ENCODE peak calls at places on chromosomes 1 and 21, in eight cellular contexts. V is uterus, H is upper lobe of right lung, U is left ventricle myocardium inferior, P is ovary, C is GM23248, E is psoas muscle, D is esophagus muscularis mucosa. K is an unnamed sample.

GRCh38 chr1:29772584-29772983 is 536.3 kb downstream of the PTPRU start:
- DNase-seq in D (peak; percentile 83), E (no peak), P (no peak), H (no peak), U (no peak), C (no peak), V (no peak), K (no peak)

GRCh38 chr21:32712043-32712442 is 15.8 kb downstream of the SYNJ1 start:
- DNase-seq in D (no peak), C (no peak), E (no peak), U (no peak), H (no peak), P (no peak), V (no peak), K (no peak)

GRCh38 chr1:16224472-16224871 is 12.0 kb upstream of the ARHGEF19 start:
- DNase-seq in H (no peak), D (no peak), V (no peak), C (no peak), U (no peak), E (no peak), P (no peak), K (no peak)

GRCh38 chr1:152519876-152520275 is 5.6 kb downstream of the CRCT1 start:
- DNase-seq in H (no peak), V (no peak), C (no peak), D (peak; percentile 77), P (no peak), U (no peak), E (no peak), K (no peak)

GRCh38 chr1:192732787-192733186 is 76.1 kb upstream of the RGS2 start:
- DNase-seq in E (no peak), H (no peak), V (no peak), P (no peak), D (no peak), U (no peak), C (no peak), K (no peak)

GRCh38 chr1:47578862-47579419 is 141.1 kb downstream of the FOXD2 start:
- DNase-seq in P (no peak), C (no peak), V (no peak), U (no peak), D (no peak), H (no peak), E (no peak), K (no peak)

GRCh38 chr1:62230724-62231123 is 36.1 kb downstream of the L1TD1 start:
- DNase-seq in D (no peak), H (no peak), E (no peak), P (no peak), V (no peak), C (peak; percentile 95), U (no peak), K (no peak)

GRCh38 chr21:40765771-40766170 is 81.2 kb downstream of the DSCAM start:
- DNase-seq in D (no peak), E (no peak), P (no peak), C (no peak), V (no peak), H (no peak), U (no peak), K (no peak)

GRCh38 chr1:154534263-154534844 is 24.1 kb downstream of the UBE2Q1 start:
- DNase-seq in E (no peak), V (no peak), C (no peak), H (no peak), U (no peak), P (no peak), D (no peak), K (peak; percentile 50)

GRCh38 chr1:102834688-102835320 is 273.5 kb downstream of the COL11A1 start:
- DNase-seq in P (no peak), E (no peak), V (no peak), D (no peak), U (no peak), C (peak; percentile 73), H (no peak), K (no peak)

GRCh38 chr1:24489674-24490073 is 13.0 kb upstream of the RCAN3 start:
- DNase-seq in H (no peak), U (no peak), P (no peak), D (no peak), C (no peak), E (no peak), V (no peak), K (no peak)

GRCh38 chr1:24484208-24484607 is 18.4 kb upstream of the RCAN3 start:
- DNase-seq in V (no peak), P (no peak), U (no peak), D (no peak), C (no peak), H (no peak), E (no peak), K (no peak)

GRCh38 chr1:24490101-24490781 is 12.4 kb upstream of the RCAN3 start:
- DNase-seq in E (no peak), C (no peak), D (no peak), U (no peak), V (no peak), H (no peak), P (no peak), K (no peak)

GRCh38 chr1:24486296-24487065 is 16.2 kb upstream of the RCAN3 start:
- DNase-seq in V (no peak), C (no peak), E (no peak), D (no peak), U (no peak), H (no peak), P (no peak), K (no peak)

GRCh38 chr1:24487455-24487854 is 15.2 kb upstream of the RCAN3 start:
- DNase-seq in C (no peak), E (no peak), P (no peak), V (no peak), U (no peak), D (no peak), H (no peak), K (no peak)
- H3K4me1 ChIP-seq in C (no peaks in the 10 kb centered on the region), E (no peaks in the 10 kb centered on the region), P (no peaks in the 10 kb centered on the region), V (no peaks in the 10 kb centered on the region), U (no peaks in the 10 kb centered on the region), D (no peaks in the 10 kb centered on the region), H (no peaks in the 10 kb centered on the region), K (no peaks in the 10 kb centered on the region)

GRCh38 chr1:248045209-248045608 is 1.4 kb upstream of the OR2L3 start:
- DNase-seq in H (no peak), E (no peak), C (no peak), P (no peak), D (no peak), U (no peak), V (no peak), K (no peak)

GRCh38 chr1:248046536-248046935 is at the start of gene OR2L3:
- DNase-seq in H (no peak), D (no peak), E (no peak), U (no peak), C (no peak), P (no peak), V (no peak), K (no peak)

GRCh38 chr1:248047008-248047407 is 372 bp downstream of the OR2L3 start:
- DNase-seq in C (no peak), E (no peak), V (no peak), D (no peak), P (no peak), U (no peak), H (no peak), K (no peak)
- H3K27me3 ChIP-seq in C (no peaks in the 10 kb centered on the region), E (no peaks in the 10 kb centered on the region), V (no peaks in the 10 kb centered on the region), D (no peaks in the 10 kb centered on the region), P (no peaks in the 10 kb centered on the region), U (no peaks in the 10 kb centered on the region), H (no peaks in the 10 kb centered on the region), K (no peaks in the 10 kb centered on the region)

GRCh38 chr1:207754942-207755689 is 3.3 kb downstream of the CD46 start:
- DNase-seq in C (no peak), U (no peak), E (no peak), V (no peak), H (no peak), P (no peak), D (no peak), K (no peak)
- H3K27ac ChIP-seq in C (no peak overlapping the region), U (no peak overlapping the region), E (no peak overlapping the region), V (no peak overlapping the region), H (peak overlapping the region; percentile 33), P (no peak overlapping the region), D (no peak overlapping the region), K (no peak overlapping the region)

GRCh38 chr1:93675931-93676330 is 5.7 kb downstream of the BCAR3 start:
- DNase-seq in C (peak; percentile 48), U (no peak), H (no peak), D (no peak), P (no peak), V (no peak), E (no peak), K (no peak)
- H3K4me1 ChIP-seq in C (peaks cover 89% of the 10 kb centered on the region), U (peaks cover 95% of the 10 kb centered on the region), H (peaks cover 72% of the 10 kb centered on the region), D (peaks cover 92% of the 10 kb centered on the region), P (peaks cover 34% of the 10 kb centered on the region), V (no peaks in the 10 kb centered on the region), E (peaks cover 38% of the 10 kb centered on the region), K (peaks cover 3% of the 10 kb centered on the region)

GRCh38 chr1:21547876-21548275 is 38.7 kb downstream of the ALPL start:
- DNase-seq in P (no peak), H (no peak), C (no peak), D (no peak), V (no peak), E (no peak), U (no peak), K (no peak)
- H3K27me3 ChIP-seq in P (no peaks in the 10 kb centered on the region), H (no peaks in the 10 kb centered on the region), C (peaks cover 28% of the 10 kb centered on the region), D (no peaks in the 10 kb centered on the region), V (no peaks in the 10 kb centered on the region), E (peaks cover 2% of the 10 kb centered on the region), U (no peaks in the 10 kb centered on the region), K (no peaks in the 10 kb centered on the region)